ENCODE peak calls at places on chromosomes 13 and 19, in ten cellular contexts. P is astrocyte; O is RWPE1; I is lower lobe of right lung; Q is activated T-helper 9 cell treated with anti-CD3 and anti-CD28 coated beads, Interleukin-2, amount 50 U/mL, for 16 hours; G is AG09309; U is SK-MEL-5; A is MM.1S; T is activated gamma-delta T cell treated with anti-CD3 and anti-CD28 coated beads, Interleukin-2, amount 50 U/mL, for 16 hours; N is naive B cell. M is an unnamed sample.

GRCh38 chr19:53511933-53512374 is 26.0 kb upstream of the ZNF331 start:
- DNase-seq in Q (peak), T (peak), I (peak), A (no peak), O (peak), P (peak), N (peak), U (peak), G (peak), M (peak)

GRCh38 chr19:34960103-34960805 is 3.8 kb downstream of the ZNF792 start:
- DNase-seq in O (no peak), T (no peak), P (peak), Q (no peak), G (peak), U (no peak), I (no peak), N (no peak), A (no peak), M (peak)

GRCh38 chr19:41541990-41542584 is 33.9 kb upstream of the CEACAM21 start:
- DNase-seq in P (no peak), O (no peak), G (no peak), I (peak), Q (peak), U (peak), T (peak), N (peak), A (no peak), M (no peak)

GRCh38 chr13:47611664-47612288 is 389.3 kb downstream of the SUCLA2 start:
- DNase-seq in A (no peak), U (no peak), T (no peak), P (peak), N (no peak), I (no peak), Q (no peak), O (no peak), G (no peak), M (no peak)

GRCh38 chr19:13029893-13030292 is 34.6 kb downstream of the NFIX start:
- DNase-seq in I (no peak), N (no peak), Q (no peak), T (no peak), O (no peak), G (no peak), P (no peak), A (peak), U (peak), M (no peak)

GRCh38 chr13:66461021-66461420 is 769.1 kb downstream of the PCDH9 start:
- DNase-seq in P (peak), I (no peak), T (no peak), Q (no peak), N (no peak), A (no peak), G (no peak), O (no peak), U (no peak), M (no peak)

GRCh38 chr19:17266975-17267788 is at the start of gene BABAM1:
- DNase-seq in G (peak), Q (peak), I (peak), U (peak), O (peak), T (peak), N (peak), P (peak), A (peak), M (peak)

GRCh38 chr13:28638756-28639155 is 20.2 kb upstream of the POMP start:
- DNase-seq in N (no peak), O (no peak), T (no peak), U (no peak), A (no peak), P (no peak), Q (no peak), G (no peak), I (no peak), M (no peak)

GRCh38 chr13:70339738-70340137 is 231.5 kb upstream of the KLHL1 start:
- DNase-seq in O (no peak), A (no peak), Q (no peak), P (no peak), G (no peak), T (no peak), N (no peak), I (no peak), U (peak), M (no peak)

GRCh38 chr19:7636691-7637373 is at the start of gene STXBP2:
- DNase-seq in P (no peak), T (peak), O (peak), I (peak), N (peak), A (peak), Q (peak), G (no peak), U (no peak), M (peak)

GRCh38 chr19:9834302-9834725 is 804 bp upstream of the PIN1 start:
- DNase-seq in U (no peak), T (no peak), O (no peak), N (no peak), A (no peak), P (no peak), G (no peak), I (no peak), Q (no peak), M (no peak)

GRCh38 chr19:49119411-49120324 is at the start of gene PPFIA3:
- DNase-seq in I (peak), P (peak), Q (peak), U (no peak), T (no peak), O (no peak), A (no peak), G (no peak), N (no peak), M (peak)

GRCh38 chr19:12784871-12785430 is 6.3 kb upstream of the JUNB start:
- DNase-seq in T (no peak), U (no peak), G (no peak), A (no peak), I (no peak), O (no peak), Q (no peak), N (no peak), P (no peak), M (no peak)

GRCh38 chr13:95833713-95834112 is 156.8 kb downstream of the DNAJC3 start:
- DNase-seq in A (no peak), N (no peak), Q (no peak), T (no peak), O (peak), I (no peak), U (peak), P (peak), G (no peak), M (no peak)

GRCh38 chr13:31046711-31047279 is 114.3 kb downstream of the TEX26 start:
- DNase-seq in P (peak), O (no peak), T (no peak), A (no peak), U (peak), I (no peak), N (no peak), G (no peak), Q (no peak), M (no peak)

GRCh38 chr13:30112602-30113435 is 194.5 kb downstream of the KATNAL1 start:
- DNase-seq in P (peak), Q (peak), O (peak), A (peak), N (peak), G (peak), T (peak), U (peak), I (peak), M (peak)

GRCh38 chr13:84049442-84049841 is 167.2 kb upstream of the SLITRK1 start:
- DNase-seq in I (no peak), P (no peak), G (no peak), A (no peak), U (no peak), T (no peak), N (no peak), O (no peak), Q (no peak), M (no peak)